ENCODE peak calls at places on chromosome 12, in ten cellular contexts. One of them, this sample, is unnamed.

GRCh38 chr12:118432812-118433540 is 56.6 kb downstream of the SUDS3 start:
- DNase-seq in activated T-helper 1 cell treated with Interleukin-2 at 50 U/mL for 16 hours: no peak
- DNase-seq in cardiac muscle cell: no peak
- DNase-seq in choroid plexus epithelial cell: no peak
- DNase-seq in KBM-7: no peak
- DNase-seq in GM04504: no peak
- DNase-seq in NCI-H2081: no peak
- DNase-seq in LHCN-M2: peak
- DNase-seq in retina: no peak
- DNase-seq in stimulated activated CD4-positive, alpha-beta T cell treated with anti-CD3 and anti-CD28 coated beads, TNF-alpha, amount 100 ng/mL, for 1 hour: no peak
- DNase-seq in this sample: no peak

GRCh38 chr12:95836630-95837239 is 22.0 kb upstream of the SNRPF start:
- DNase-seq in cardiac muscle cell: peak
- DNase-seq in stimulated activated CD4-positive, alpha-beta T cell treated with anti-CD3 and anti-CD28 coated beads, TNF-alpha, amount 100 ng/mL, for 1 hour: no peak
- DNase-seq in activated T-helper 1 cell treated with Interleukin-2 at 50 U/mL for 16 hours: no peak
- DNase-seq in KBM-7: no peak
- DNase-seq in choroid plexus epithelial cell: peak
- DNase-seq in NCI-H2081: no peak
- DNase-seq in GM04504: no peak
- DNase-seq in retina: no peak
- DNase-seq in LHCN-M2: peak
- DNase-seq in this sample: no peak

GRCh38 chr12:98572010-98572409 is 21.5 kb upstream of the SLC25A3 start:
- DNase-seq in cardiac muscle cell: peak
- DNase-seq in NCI-H2081: no peak
- DNase-seq in activated T-helper 1 cell treated with Interleukin-2 at 50 U/mL for 16 hours: no peak
- DNase-seq in KBM-7: peak
- DNase-seq in stimulated activated CD4-positive, alpha-beta T cell treated with anti-CD3 and anti-CD28 coated beads, TNF-alpha, amount 100 ng/mL, for 1 hour: no peak
- DNase-seq in retina: no peak
- DNase-seq in LHCN-M2: no peak
- DNase-seq in GM04504: no peak
- DNase-seq in choroid plexus epithelial cell: no peak
- DNase-seq in this sample: no peak

GRCh38 chr12:49108958-49109404 is 1.7 kb downstream of the LMBR1L start:
- DNase-seq in LHCN-M2: no peak
- DNase-seq in retina: no peak
- DNase-seq in cardiac muscle cell: peak
- DNase-seq in GM04504: no peak
- DNase-seq in activated T-helper 1 cell treated with Interleukin-2 at 50 U/mL for 16 hours: no peak
- DNase-seq in KBM-7: peak
- DNase-seq in stimulated activated CD4-positive, alpha-beta T cell treated with anti-CD3 and anti-CD28 coated beads, TNF-alpha, amount 100 ng/mL, for 1 hour: no peak
- DNase-seq in NCI-H2081: no peak
- DNase-seq in choroid plexus epithelial cell: peak
- DNase-seq in this sample: no peak

GRCh38 chr12:1846421-1847405 is 26.3 kb downstream of the LRTM2 start:
- DNase-seq in GM04504: no peak
- DNase-seq in LHCN-M2: no peak
- DNase-seq in KBM-7: no peak
- DNase-seq in choroid plexus epithelial cell: no peak
- DNase-seq in NCI-H2081: no peak
- DNase-seq in stimulated activated CD4-positive, alpha-beta T cell treated with anti-CD3 and anti-CD28 coated beads, TNF-alpha, amount 100 ng/mL, for 1 hour: no peak
- DNase-seq in cardiac muscle cell: no peak
- DNase-seq in retina: no peak
- DNase-seq in activated T-helper 1 cell treated with Interleukin-2 at 50 U/mL for 16 hours: no peak
- DNase-seq in this sample: no peak

GRCh38 chr12:132161046-132161781 is 17.0 kb downstream of the NOC4L start:
- DNase-seq in choroid plexus epithelial cell: peak
- DNase-seq in retina: no peak
- DNase-seq in activated T-helper 1 cell treated with Interleukin-2 at 50 U/mL for 16 hours: no peak
- DNase-seq in stimulated activated CD4-positive, alpha-beta T cell treated with anti-CD3 and anti-CD28 coated beads, TNF-alpha, amount 100 ng/mL, for 1 hour: no peak
- DNase-seq in NCI-H2081: no peak
- DNase-seq in KBM-7: peak
- DNase-seq in GM04504: no peak
- DNase-seq in LHCN-M2: no peak
- DNase-seq in cardiac muscle cell: peak
- DNase-seq in this sample: no peak

GRCh38 chr12:100427078-100427477 is 46.6 kb upstream of the NR1H4 start:
- DNase-seq in activated T-helper 1 cell treated with Interleukin-2 at 50 U/mL for 16 hours: no peak
- DNase-seq in retina: no peak
- DNase-seq in stimulated activated CD4-positive, alpha-beta T cell treated with anti-CD3 and anti-CD28 coated beads, TNF-alpha, amount 100 ng/mL, for 1 hour: no peak
- DNase-seq in KBM-7: no peak
- DNase-seq in NCI-H2081: no peak
- DNase-seq in cardiac muscle cell: peak
- DNase-seq in GM04504: peak
- DNase-seq in LHCN-M2: peak
- DNase-seq in choroid plexus epithelial cell: peak
- DNase-seq in this sample: no peak

GRCh38 chr12:75933136-75933535 is 98.4 kb downstream of the PHLDA1 start:
- DNase-seq in LHCN-M2: peak
- DNase-seq in activated T-helper 1 cell treated with Interleukin-2 at 50 U/mL for 16 hours: no peak
- DNase-seq in choroid plexus epithelial cell: peak
- DNase-seq in cardiac muscle cell: peak
- DNase-seq in KBM-7: no peak
- DNase-seq in GM04504: peak
- DNase-seq in stimulated activated CD4-positive, alpha-beta T cell treated with anti-CD3 and anti-CD28 coated beads, TNF-alpha, amount 100 ng/mL, for 1 hour: no peak
- DNase-seq in retina: no peak
- DNase-seq in NCI-H2081: no peak
- DNase-seq in this sample: no peak

GRCh38 chr12:46914336-46914735 is 88.5 kb upstream of the SLC38A4 start:
- DNase-seq in GM04504: no peak
- DNase-seq in cardiac muscle cell: no peak
- DNase-seq in choroid plexus epithelial cell: no peak
- DNase-seq in NCI-H2081: no peak
- DNase-seq in KBM-7: no peak
- DNase-seq in LHCN-M2: no peak
- DNase-seq in retina: no peak
- DNase-seq in stimulated activated CD4-positive, alpha-beta T cell treated with anti-CD3 and anti-CD28 coated beads, TNF-alpha, amount 100 ng/mL, for 1 hour: no peak
- DNase-seq in activated T-helper 1 cell treated with Interleukin-2 at 50 U/mL for 16 hours: no peak
- DNase-seq in this sample: no peak

GRCh38 chr12:70648831-70649230 is 11.6 kb upstream of the PTPRB start:
- DNase-seq in GM04504: peak
- DNase-seq in KBM-7: no peak
- DNase-seq in retina: no peak
- DNase-seq in LHCN-M2: peak
- DNase-seq in stimulated activated CD4-positive, alpha-beta T cell treated with anti-CD3 and anti-CD28 coated beads, TNF-alpha, amount 100 ng/mL, for 1 hour: no peak
- DNase-seq in cardiac muscle cell: peak
- DNase-seq in choroid plexus epithelial cell: peak
- DNase-seq in NCI-H2081: no peak
- DNase-seq in activated T-helper 1 cell treated with Interleukin-2 at 50 U/mL for 16 hours: no peak
- DNase-seq in this sample: no peak

GRCh38 chr12:4997939-4998338 is 45.7 kb upstream of the KCNA5 start:
- DNase-seq in stimulated activated CD4-positive, alpha-beta T cell treated with anti-CD3 and anti-CD28 coated beads, TNF-alpha, amount 100 ng/mL, for 1 hour: no peak
- DNase-seq in retina: no peak
- DNase-seq in NCI-H2081: no peak
- DNase-seq in LHCN-M2: peak
- DNase-seq in activated T-helper 1 cell treated with Interleukin-2 at 50 U/mL for 16 hours: no peak
- DNase-seq in cardiac muscle cell: peak
- DNase-seq in GM04504: peak
- DNase-seq in choroid plexus epithelial cell: peak
- DNase-seq in KBM-7: no peak
- DNase-seq in this sample: no peak

This sample was measured in D721Med.